ENCODE peak calls at places on chromosomes 2 and 18, in eight cellular contexts. One of them, this sample, is unnamed.

GRCh38 chr18:45312727-45313126 is 302.5 kb upstream of the SLC14A2 start:
- DNase-seq in naive thymus-derived CD4-positive, alpha-beta T cell: no peak
- DNase-seq in IMR-90: no peak
- DNase-seq in HTR-8/SVneo: no peak
- DNase-seq in dermis microvascular lymphatic vessel endothelial cell: no peak
- DNase-seq in GM03348: no peak
- DNase-seq in cardiac muscle cell: no peak
- DNase-seq in activated CD4-positive, alpha-beta T cell treated with anti-CD3 and anti-CD28 coated beads, Interleukin-2, amount 50 U/mL, for 1 hour: no peak
- DNase-seq in this sample: no peak

GRCh38 chr2:225989809-225990208 is 590.3 kb downstream of the NYAP2 start:
- DNase-seq in naive thymus-derived CD4-positive, alpha-beta T cell: no peak
- DNase-seq in cardiac muscle cell: no peak
- DNase-seq in HTR-8/SVneo: no peak
- DNase-seq in activated CD4-positive, alpha-beta T cell treated with anti-CD3 and anti-CD28 coated beads, Interleukin-2, amount 50 U/mL, for 1 hour: no peak
- DNase-seq in dermis microvascular lymphatic vessel endothelial cell: no peak
- DNase-seq in IMR-90: no peak
- DNase-seq in GM03348: no peak
- DNase-seq in this sample: no peak

GRCh38 chr2:172094319-172095145 is 8.2 kb downstream of the DLX2 start:
- DNase-seq in cardiac muscle cell: no peak
- DNase-seq in activated CD4-positive, alpha-beta T cell treated with anti-CD3 and anti-CD28 coated beads, Interleukin-2, amount 50 U/mL, for 1 hour: no peak
- DNase-seq in IMR-90: no peak
- DNase-seq in dermis microvascular lymphatic vessel endothelial cell: no peak
- DNase-seq in HTR-8/SVneo: peak
- DNase-seq in naive thymus-derived CD4-positive, alpha-beta T cell: peak
- DNase-seq in GM03348: peak
- DNase-seq in this sample: no peak

GRCh38 chr2:105868060-105868459 is 123.3 kb downstream of the NCK2 start:
- DNase-seq in GM03348: peak
- DNase-seq in HTR-8/SVneo: no peak
- DNase-seq in naive thymus-derived CD4-positive, alpha-beta T cell: no peak
- DNase-seq in IMR-90: no peak
- DNase-seq in dermis microvascular lymphatic vessel endothelial cell: no peak
- DNase-seq in activated CD4-positive, alpha-beta T cell treated with anti-CD3 and anti-CD28 coated beads, Interleukin-2, amount 50 U/mL, for 1 hour: no peak
- DNase-seq in cardiac muscle cell: no peak
- DNase-seq in this sample: no peak

GRCh38 chr2:142989276-142990204 is 112.1 kb downstream of the KYNU start:
- DNase-seq in cardiac muscle cell: peak
- DNase-seq in naive thymus-derived CD4-positive, alpha-beta T cell: peak
- DNase-seq in activated CD4-positive, alpha-beta T cell treated with anti-CD3 and anti-CD28 coated beads, Interleukin-2, amount 50 U/mL, for 1 hour: no peak
- DNase-seq in GM03348: peak
- DNase-seq in dermis microvascular lymphatic vessel endothelial cell: peak
- DNase-seq in HTR-8/SVneo: peak
- DNase-seq in IMR-90: peak
- DNase-seq in this sample: no peak

GRCh38 chr2:156333951-156334495 is 1.5 kb upstream of the NR4A2 start:
- DNase-seq in dermis microvascular lymphatic vessel endothelial cell: peak
- DNase-seq in naive thymus-derived CD4-positive, alpha-beta T cell: peak
- DNase-seq in cardiac muscle cell: peak
- DNase-seq in HTR-8/SVneo: peak
- DNase-seq in GM03348: peak
- DNase-seq in activated CD4-positive, alpha-beta T cell treated with anti-CD3 and anti-CD28 coated beads, Interleukin-2, amount 50 U/mL, for 1 hour: peak
- DNase-seq in IMR-90: peak
- DNase-seq in this sample: no peak

GRCh38 chr2:134466141-134466540 is 212.3 kb downstream of the MGAT5 start:
- DNase-seq in HTR-8/SVneo: no peak
- DNase-seq in cardiac muscle cell: peak
- DNase-seq in dermis microvascular lymphatic vessel endothelial cell: peak
- DNase-seq in naive thymus-derived CD4-positive, alpha-beta T cell: peak
- DNase-seq in IMR-90: no peak
- DNase-seq in GM03348: no peak
- DNase-seq in activated CD4-positive, alpha-beta T cell treated with anti-CD3 and anti-CD28 coated beads, Interleukin-2, amount 50 U/mL, for 1 hour: peak
- DNase-seq in this sample: no peak

GRCh38 chr18:40058811-40059570 is 1896.0 kb upstream of the PIK3C3 start:
- DNase-seq in naive thymus-derived CD4-positive, alpha-beta T cell: no peak
- DNase-seq in activated CD4-positive, alpha-beta T cell treated with anti-CD3 and anti-CD28 coated beads, Interleukin-2, amount 50 U/mL, for 1 hour: no peak
- DNase-seq in cardiac muscle cell: no peak
- DNase-seq in GM03348: no peak
- DNase-seq in dermis microvascular lymphatic vessel endothelial cell: no peak
- DNase-seq in HTR-8/SVneo: no peak
- DNase-seq in IMR-90: no peak
- DNase-seq in this sample: no peak

GRCh38 chr18:77197073-77197472 is 52.6 kb upstream of the GALR1 start:
- DNase-seq in GM03348: no peak
- DNase-seq in dermis microvascular lymphatic vessel endothelial cell: no peak
- DNase-seq in HTR-8/SVneo: no peak
- DNase-seq in activated CD4-positive, alpha-beta T cell treated with anti-CD3 and anti-CD28 coated beads, Interleukin-2, amount 50 U/mL, for 1 hour: no peak
- DNase-seq in cardiac muscle cell: no peak
- DNase-seq in IMR-90: no peak
- DNase-seq in naive thymus-derived CD4-positive, alpha-beta T cell: no peak
- DNase-seq in this sample: no peak

GRCh38 chr2:186995092-186995491 is 146.1 kb upstream of the ZSWIM2 start:
- DNase-seq in activated CD4-positive, alpha-beta T cell treated with anti-CD3 and anti-CD28 coated beads, Interleukin-2, amount 50 U/mL, for 1 hour: no peak
- DNase-seq in cardiac muscle cell: no peak
- DNase-seq in IMR-90: peak
- DNase-seq in GM03348: no peak
- DNase-seq in dermis microvascular lymphatic vessel endothelial cell: peak
- DNase-seq in naive thymus-derived CD4-positive, alpha-beta T cell: no peak
- DNase-seq in HTR-8/SVneo: no peak
- DNase-seq in this sample: no peak

GRCh38 chr2:130915149-130915548 is 78.4 kb downstream of the ARHGEF4 start:
- DNase-seq in naive thymus-derived CD4-positive, alpha-beta T cell: no peak
- DNase-seq in IMR-90: no peak
- DNase-seq in dermis microvascular lymphatic vessel endothelial cell: no peak
- DNase-seq in cardiac muscle cell: no peak
- DNase-seq in activated CD4-positive, alpha-beta T cell treated with anti-CD3 and anti-CD28 coated beads, Interleukin-2, amount 50 U/mL, for 1 hour: no peak
- DNase-seq in HTR-8/SVneo: no peak
- DNase-seq in GM03348: no peak
- DNase-seq in this sample: no peak